ENCODE peak calls at places on chromosomes 7 and 10, in seven cellular contexts. I is aorta, E is A549, C is hepatocyte, P is transverse colon, S is GM23248, J is AG10803. D is an unnamed sample.

GRCh38 chr10:63707254-63707910 is 186.2 kb downstream of the REEP3 start:
- DNase-seq in I (no peak), S (peak), J (peak), C (peak), P (no peak), E (peak), D (peak)

GRCh38 chr7:87876759-87877234 is 504 bp downstream of the DBF4 start:
- DNase-seq in J (peak), I (peak), E (peak), P (peak), S (peak), C (peak), D (peak)

GRCh38 chr10:86357041-86357440 is 9.6 kb downstream of the GRID1 start:
- DNase-seq in C (no peak), I (peak), P (no peak), S (no peak), J (no peak), E (no peak), D (no peak)

GRCh38 chr10:89588671-89589070 is 53.3 kb upstream of the SLC16A12 start:
- DNase-seq in J (no peak), S (no peak), E (no peak), P (no peak), I (no peak), C (no peak), D (peak)

GRCh38 chr7:73707045-73707631 is 12.3 kb downstream of the STX1A start:
- DNase-seq in I (no peak), J (no peak), E (peak), C (no peak), S (no peak), P (peak), D (no peak)

GRCh38 chr10:86960003-86960862 is 1.8 kb downstream of the SNCG start:
- DNase-seq in S (peak), J (peak), I (peak), C (peak), E (no peak), P (peak), D (peak)

GRCh38 chr7:21256310-21256877 is 171.5 kb upstream of the SP4 start:
- DNase-seq in S (peak), J (peak), C (peak), E (peak), I (no peak), P (no peak), D (peak)

GRCh38 chr10:84293574-84294016 is 34.8 kb upstream of the CCSER2 start:
- DNase-seq in J (no peak), P (no peak), C (no peak), I (no peak), E (no peak), S (no peak), D (no peak)

GRCh38 chr7:117484988-117485655 is 5.3 kb downstream of the CFTR start:
- DNase-seq in E (no peak), I (no peak), C (no peak), S (no peak), P (no peak), J (no peak), D (no peak)

GRCh38 chr7:2621948-2622640 is 9.7 kb upstream of the TTYH3 start:
- DNase-seq in C (peak), J (no peak), I (peak), S (no peak), E (no peak), P (no peak), D (no peak)

GRCh38 chr10:131453772-131454634 is 142.5 kb upstream of the TCERG1L start:
- DNase-seq in J (no peak), P (peak), S (peak), I (peak), C (peak), E (no peak), D (no peak)

GRCh38 chr7:18772567-18772965 is 277.0 kb downstream of the HDAC9 start:
- DNase-seq in C (no peak), E (no peak), S (no peak), I (no peak), J (no peak), P (no peak), D (no peak)

GRCh38 chr7:55130079-55130476 is 111.3 kb downstream of the EGFR start:
- DNase-seq in S (peak), I (no peak), J (peak), C (no peak), P (no peak), E (peak), D (peak)

GRCh38 chr7:48144291-48144768 is 26.9 kb upstream of the ABCA13 start:
- DNase-seq in C (peak), E (no peak), I (no peak), P (peak), J (no peak), S (no peak), D (no peak)

GRCh38 chr10:130973127-130973839 is 338.2 kb downstream of the TCERG1L start:
- DNase-seq in J (no peak), S (no peak), E (no peak), P (no peak), I (no peak), C (no peak), D (no peak)

GRCh38 chr7:5672468-5672867 is 109.0 kb downstream of the RNF216 start:
- DNase-seq in I (no peak), S (no peak), J (peak), P (no peak), C (no peak), E (no peak), D (no peak)
- H3K4me3 ChIP-seq in I (no peak), S (no peak), J (no peak), P (no peak), C (no peak), E (no peak), D (no peak)

GRCh38 chr7:30155481-30155880 is 20.7 kb downstream of the MTURN start:
- DNase-seq in S (no peak), P (no peak), I (no peak), E (no peak), C (no peak), J (no peak), D (no peak)
- H3K4me3 ChIP-seq in S (no peak), P (no peak), I (no peak), E (no peak), C (no peak), J (no peak), D (no peak)

GRCh38 chr7:15686209-15686956 is at the start of gene MEOX2:
- DNase-seq in I (peak), P (peak), C (peak), E (peak), S (peak), J (peak), D (peak)

GRCh38 chr7:15684834-15685233 is 1.6 kb downstream of the MEOX2 start:
- DNase-seq in I (no peak), P (no peak), C (no peak), J (peak), S (peak), E (no peak), D (no peak)

GRCh38 chr7:15686957-15687644 is 618 bp upstream of the MEOX2 start:
- DNase-seq in C (peak), I (peak), S (peak), P (no peak), E (no peak), J (no peak), D (no peak)

GRCh38 chr7:15685358-15686181 is 913 bp downstream of the MEOX2 start:
- DNase-seq in E (no peak), P (no peak), S (peak), J (peak), C (peak), I (peak), D (peak)

GRCh38 chr7:15687645-15688025 is 1.2 kb upstream of the MEOX2 start:
- DNase-seq in S (peak), C (no peak), E (no peak), J (no peak), P (no peak), I (no peak), D (no peak)
- H3K4me3 ChIP-seq in S (no peak), C (no peak), E (no peak), J (no peak), P (peak), I (peak), D (no peak)

DNA sequence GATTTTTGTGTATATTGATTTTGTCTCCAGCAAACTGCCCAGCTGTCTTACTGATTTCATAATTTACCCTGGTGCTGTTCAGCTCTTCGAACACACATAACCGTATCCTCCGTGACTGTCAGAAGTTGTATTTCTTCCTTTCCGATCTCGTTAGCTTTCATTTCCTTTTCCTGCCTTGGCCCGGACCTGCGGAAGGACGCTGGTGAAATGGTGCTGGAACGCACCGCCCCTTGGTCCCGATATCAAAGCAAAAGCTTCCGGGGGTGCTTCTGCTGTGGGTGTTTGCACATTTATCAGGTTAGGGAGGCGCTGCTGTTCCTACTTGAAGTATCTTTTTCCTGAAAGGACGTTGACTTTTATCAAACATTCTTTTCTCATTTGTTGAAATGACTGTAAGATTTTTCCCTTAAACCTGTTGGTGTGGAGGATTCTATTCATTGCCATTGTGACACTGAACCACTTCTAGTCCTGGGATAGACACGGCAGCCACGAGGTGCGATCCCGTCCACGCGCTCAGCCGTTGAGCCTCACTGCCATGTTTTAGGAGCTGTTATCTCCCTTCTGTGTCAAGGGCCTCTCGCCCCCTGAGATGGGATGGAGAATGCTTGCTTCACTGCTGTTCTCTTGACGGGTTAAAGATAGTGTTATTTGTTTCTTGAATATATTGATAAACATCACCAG is 72.6 kb downstream of the FOXL3 start:
- DNase-seq in I (peak), J (peak), S (peak), P (peak), E (no peak), C (no peak), D (peak)
- H3K4me3 ChIP-seq in I (no peak), J (peak), S (peak), P (no peak), E (no peak), C (no peak), D (no peak)

DNA sequence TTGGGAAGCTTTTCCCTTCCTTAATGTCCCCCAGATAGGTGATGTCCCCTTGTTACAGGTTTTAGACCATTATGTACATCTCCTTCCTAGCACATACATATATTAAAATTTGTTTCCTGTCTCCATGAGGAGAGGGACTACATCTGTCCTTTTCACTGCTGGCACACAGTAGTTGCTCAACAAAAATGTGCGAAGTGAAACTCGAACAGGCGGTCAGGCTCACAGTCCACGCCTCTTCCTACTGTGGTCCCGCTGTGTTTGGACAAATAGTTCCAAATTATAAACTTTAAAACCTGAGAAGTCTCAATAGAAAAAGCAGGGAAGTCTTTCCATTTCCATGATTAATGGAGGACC is 1.2 kb upstream of the HHEX start:
- DNase-seq in I (no peak), S (no peak), P (no peak), E (no peak), C (no peak), J (no peak), D (no peak)
- H3K4me3 ChIP-seq in I (no peak), S (peak), P (peak), E (peak), C (no peak), J (no peak), D (peak)

GRCh38 chr10:15169555-15170407 is 1.3 kb upstream of the NMT2 start:
- DNase-seq in E (no peak), S (no peak), J (peak), P (no peak), C (no peak), I (no peak), D (no peak)
- H3K4me3 ChIP-seq in E (no peak), S (no peak), J (no peak), P (no peak), C (no peak), I (no peak), D (no peak)

DNA sequence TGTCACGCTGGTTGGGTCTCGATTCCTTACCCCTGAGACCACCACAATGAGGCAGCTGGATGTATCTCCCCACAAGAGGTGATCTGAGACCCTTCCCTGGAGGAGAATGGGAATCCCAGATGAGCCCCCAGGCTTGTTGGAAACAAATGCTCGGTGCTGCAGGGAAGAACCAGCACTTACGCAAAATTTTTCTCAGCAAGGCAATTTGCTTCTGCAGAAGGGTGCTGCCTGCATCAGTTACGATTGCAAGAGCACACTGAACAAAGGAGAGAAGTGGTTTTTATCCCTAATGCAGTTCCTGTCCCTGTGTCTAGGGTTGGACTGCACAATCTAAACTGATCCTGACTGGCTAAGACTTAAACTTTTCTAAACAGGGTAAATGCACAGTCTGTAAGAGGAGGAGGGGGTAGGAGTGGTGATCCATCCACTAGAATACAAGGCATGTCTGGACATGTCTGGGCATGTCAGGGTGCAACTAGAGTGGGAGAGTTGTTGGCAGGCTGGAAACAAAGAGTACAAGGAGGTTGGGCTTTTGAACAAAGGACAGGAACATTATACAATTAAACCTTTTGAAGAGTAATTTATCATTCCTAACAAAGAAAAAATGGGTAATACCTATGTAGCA is 114.9 kb upstream of the FAM3C start:
- DNase-seq in S (no peak), J (no peak), I (no peak), E (no peak), P (no peak), C (peak), D (no peak)
- H3K4me3 ChIP-seq in S (no peak), J (no peak), I (no peak), E (no peak), P (no peak), C (no peak), D (no peak)

D was measured in fibroblast of the aortic adventitia.